ENCODE peak calls at places on chromosome 4, in eight cellular contexts. B, X, Y, A, I, P, O and L are unnamed samples.

GRCh38 chr4:19577121-19577520 is 674.6 kb upstream of the SLIT2 start:
- DNase-seq in B (no peak), X (no peak), Y (no peak), A (peak; percentile 4), I (no peak), P (no peak), O (no peak), L (peak; percentile 7)

GRCh38 chr4:5753366-5753765 is 42.4 kb downstream of the EVC start:
- DNase-seq in B (peak; percentile 63), X (no peak), Y (no peak), A (no peak), I (no peak), P (no peak), O (no peak), L (no peak)

GRCh38 chr4:185541251-185541671 is 6.0 kb upstream of the PDLIM3 start:
- DNase-seq in B (peak; percentile 87), X (peak; percentile 49), Y (no peak), A (no peak), I (peak; percentile 30), P (peak; percentile 69), O (no peak), L (peak; percentile 21)

GRCh38 chr4:188986271-188986689 is 847.0 kb downstream of the TRIML1 start:
- DNase-seq in B (no peak), X (no peak), Y (no peak), A (peak; percentile 43), I (no peak), P (no peak), O (no peak), L (peak; percentile 83)

GRCh38 chr4:176837176-176837915 is 44.6 kb upstream of the VEGFC start:
- DNase-seq in B (no peak), X (no peak), Y (no peak), A (no peak), I (no peak), P (no peak), O (no peak), L (no peak)

GRCh38 chr4:1080961-1081688 is 32.2 kb downstream of the RNF212 start:
- DNase-seq in B (no peak), X (no peak), Y (no peak), A (peak; percentile 17), I (no peak), P (no peak), O (no peak), L (peak; percentile 53)

GRCh38 chr4:176814770-176815169 is 22.0 kb upstream of the VEGFC start:
- DNase-seq in B (no peak), X (no peak), Y (no peak), A (peak; percentile 49), I (no peak), P (no peak), O (no peak), L (peak; percentile 47)

GRCh38 chr4:136355970-136356369 is 1176.3 kb downstream of the PCDH18 start:
- DNase-seq in B (no peak), X (no peak), Y (no peak), A (no peak), I (no peak), P (no peak), O (no peak), L (no peak)

GRCh38 chr4:38603652-38604051 is 60.3 kb upstream of the KLF3 start:
- DNase-seq in B (no peak), X (no peak), Y (no peak), A (no peak), I (no peak), P (no peak), O (no peak), L (no peak)

GRCh38 chr4:105241456-105241855 is 94.8 kb downstream of the TET2 start:
- DNase-seq in B (no peak), X (no peak), Y (peak; percentile 34), A (no peak), I (no peak), P (peak; percentile 68), O (no peak), L (no peak)

GRCh38 chr4:20251796-20252655 is at the start of gene SLIT2:
- DNase-seq in B (peak; percentile 92), X (peak; percentile 83), Y (peak; percentile 85), A (peak; percentile 85), I (peak; percentile 80), P (peak; percentile 74), O (peak; percentile 71), L (peak; percentile 85)

GRCh38 chr4:28176942-28177341 is 1316.3 kb downstream of the STIM2 start:
- DNase-seq in B (no peak), X (no peak), Y (no peak), A (no peak), I (no peak), P (no peak), O (no peak), L (no peak)

GRCh38 chr4:107755841-107756356 is 35.9 kb upstream of the PAPSS1 start:
- DNase-seq in B (no peak), X (no peak), Y (no peak), A (peak; percentile 30), I (no peak), P (no peak), O (no peak), L (peak; percentile 12)

GRCh38 chr4:107757860-107758476 is 37.9 kb upstream of the PAPSS1 start:
- DNase-seq in B (no peak), X (no peak), Y (no peak), A (no peak), I (no peak), P (no peak), O (no peak), L (peak; percentile 56)

GRCh38 chr4:107751670-107752069 is 31.6 kb upstream of the PAPSS1 start:
- DNase-seq in B (no peak), X (no peak), Y (no peak), A (no peak), I (no peak), P (no peak), O (no peak), L (no peak)

GRCh38 chr4:107760281-107760947 is 40.4 kb upstream of the PAPSS1 start:
- DNase-seq in B (no peak), X (no peak), Y (peak; percentile 58), A (no peak), I (peak; percentile 53), P (no peak), O (no peak), L (no peak)

DNA sequence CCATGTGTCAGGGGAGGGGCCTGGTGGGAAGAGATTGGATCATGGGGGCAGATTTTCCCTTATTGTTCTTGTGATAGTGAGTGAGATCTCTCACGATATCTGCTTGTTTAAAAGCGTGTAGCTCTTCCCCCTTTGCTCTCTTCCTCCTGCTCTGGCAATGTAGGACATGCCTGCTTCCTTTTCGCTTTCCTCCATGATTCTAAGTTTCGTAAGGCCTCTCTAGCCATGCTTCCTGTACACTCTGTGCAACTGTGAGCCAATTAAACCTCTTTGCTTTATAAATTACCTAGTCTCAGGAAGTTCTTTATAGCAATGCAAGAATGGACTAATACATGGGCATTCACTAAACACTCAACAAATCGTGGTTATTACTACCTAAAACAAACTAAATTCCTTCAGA is 37.3 kb upstream of the PAPSS1 start:
- DNase-seq in B (no peak), X (no peak), Y (no peak), A (no peak), I (no peak), P (no peak), O (no peak), L (no peak)
- H3K4me3 ChIP-seq in B (no peak overlapping the region), X (no peak overlapping the region), Y (no peak overlapping the region), A (no peak overlapping the region), I (no peak overlapping the region), P (no peak overlapping the region), O (no peak overlapping the region), L (no peak overlapping the region)

GRCh38 chr4:15777697-15778096 is 431 bp upstream of the CD38 start:
- DNase-seq in B (no peak), X (no peak), Y (no peak), A (no peak), I (no peak), P (no peak), O (no peak), L (no peak)

GRCh38 chr4:15778742-15779231 is 659 bp downstream of the CD38 start:
- DNase-seq in B (no peak), X (peak; percentile 62), Y (peak; percentile 17), A (peak; percentile 9), I (peak; percentile 50), P (peak; percentile 35), O (no peak), L (peak; percentile 33)

GRCh38 chr4:15778191-15778741 is at the start of gene CD38:
- DNase-seq in B (peak; percentile 69), X (peak; percentile 33), Y (no peak), A (peak; percentile 8), I (peak; percentile 43), P (peak; percentile 45), O (no peak), L (no peak)

GRCh38 chr4:15779789-15780188 is 1.7 kb downstream of the CD38 start:
- DNase-seq in B (no peak), X (no peak), Y (no peak), A (no peak), I (no peak), P (no peak), O (no peak), L (no peak)

GRCh38 chr4:15779336-15779735 is 1.2 kb downstream of the CD38 start:
- DNase-seq in B (peak; percentile 75), X (peak; percentile 43), Y (no peak), A (peak; percentile 51), I (peak; percentile 56), P (peak; percentile 57), O (peak; percentile 51), L (peak; percentile 51)
- TF ChIP-seq CTCF in B (no peak), X (peak; percentile 43), Y (no peak), A (peak; percentile 38), I (no peak), P (peak; percentile 58), O (no peak), L (peak; percentile 55)

DNA sequence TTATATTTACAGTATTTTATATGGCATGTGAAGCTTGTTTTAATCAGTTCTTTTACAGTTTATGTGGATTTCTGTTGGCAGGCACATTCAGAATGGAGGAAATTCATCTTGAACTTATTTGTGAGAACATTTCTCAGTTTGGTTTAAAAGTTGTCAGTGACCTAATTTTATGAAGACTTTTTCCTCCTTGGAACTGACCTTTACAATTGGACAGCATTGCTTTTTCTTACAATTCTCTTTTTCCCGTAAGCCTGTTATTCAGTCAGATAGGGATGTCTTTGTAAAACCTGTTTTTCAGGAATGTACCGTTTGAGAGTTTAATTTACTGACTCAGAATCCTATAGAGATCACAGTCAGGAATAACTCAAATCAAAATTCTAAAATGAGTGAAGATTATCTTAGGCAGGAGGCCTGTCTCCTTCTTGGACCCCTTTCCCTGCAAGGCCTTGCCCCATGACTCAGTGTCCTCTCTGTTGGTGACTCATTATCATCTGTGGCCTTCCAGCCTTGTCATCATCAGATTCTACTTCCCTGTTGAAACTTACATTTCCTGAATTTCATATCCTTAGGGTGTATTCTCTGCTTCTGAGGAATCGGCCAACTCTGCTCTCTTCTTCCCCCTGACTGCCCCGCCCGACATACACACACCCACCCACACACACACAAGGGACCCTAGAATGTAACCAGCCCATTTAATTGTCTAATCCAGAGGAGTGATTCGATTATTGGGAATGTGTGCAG is 99.7 kb downstream of the ARHGAP10 start:
- DNase-seq in B (peak; percentile 73), X (no peak), Y (no peak), A (peak; percentile 93), I (peak; percentile 29), P (peak; percentile 54), O (peak; percentile 86), L (peak; percentile 81)
- H3K4me3 ChIP-seq in B (no peak overlapping the region), X (no peak overlapping the region), Y (no peak overlapping the region), A (no peak overlapping the region), I (no peak overlapping the region), P (no peak overlapping the region), O (no peak overlapping the region), L (no peak overlapping the region)

GRCh38 chr4:73723945-73724344 is 16.4 kb upstream of the CXCL8 start:
- DNase-seq in B (no peak), X (no peak), Y (no peak), A (no peak), I (no peak), P (no peak), O (no peak), L (no peak)
- TF ChIP-seq CTCF in B (no peak), X (no peak), Y (no peak), A (no peak), I (no peak), P (no peak), O (no peak), L (no peak)